ENCODE peak calls at places on chromosomes 4 and X, in four cellular contexts. K is cardiac muscle cell, T is psoas muscle, P is tibial artery. C is an unnamed sample.

GRCh38 chrX:46796574-46797191 is 37.8 kb upstream of the SLC9A7 start:
- DNase-seq in P (peak; percentile 75), K (peak; percentile 73), T (peak; percentile 73), C (peak; percentile 73)

GRCh38 chr4:110612631-110613269 is 10.1 kb downstream of the PITX2 start:
- DNase-seq in T (no peak), K (no peak), P (no peak), C (no peak)

GRCh38 chr4:147371661-147372060 is 109.2 kb upstream of the EDNRA start:
- DNase-seq in T (no peak), K (no peak), P (no peak), C (no peak)

GRCh38 chr4:101669138-101669831 is 121.2 kb upstream of the BANK1 start:
- DNase-seq in T (no peak), P (no peak), K (no peak), C (no peak)

GRCh38 chr4:77367638-77368037 is 210.6 kb downstream of the CCNG2 start:
- DNase-seq in P (no peak), K (no peak), T (no peak), C (no peak)

GRCh38 chr4:120218981-120219380 is 152.3 kb upstream of the MAD2L1 start:
- DNase-seq in P (no peak), T (no peak), K (no peak), C (no peak)

GRCh38 chr4:4762909-4763814 is 96.3 kb upstream of the MSX1 start:
- DNase-seq in P (no peak), K (peak; percentile 63), T (no peak), C (no peak)

GRCh38 chrX:44042731-44043130 is 69.5 kb upstream of the NDP start:
- DNase-seq in K (no peak), T (no peak), P (no peak), C (no peak)

GRCh38 chr4:30920043-30920442 is 199.9 kb downstream of the PCDH7 start:
- DNase-seq in T (no peak), P (no peak), K (no peak), C (no peak)

GRCh38 chr4:6999172-7000086 is 43.7 kb upstream of the TADA2B start:
- DNase-seq in T (no peak), K (no peak), P (no peak), C (no peak)

GRCh38 chr4:3197366-3198105 is 51.4 kb upstream of the MSANTD1 start:
- DNase-seq in T (no peak), K (no peak), P (no peak), C (no peak)

GRCh38 chr4:26452565-26453531 is 37.4 kb downstream of the CCKAR start:
- DNase-seq in P (no peak), T (no peak), K (no peak), C (no peak)

GRCh38 chr4:111977419-111977965 is 167.8 kb upstream of the FAM241A start:
- DNase-seq in P (no peak), T (no peak), K (no peak), C (peak; percentile 52)

GRCh38 chrX:129653985-129654651 is 638 bp downstream of the APLN start:
- DNase-seq in T (no peak), K (no peak), P (peak; percentile 81), C (no peak)

GRCh38 chr4:99736846-99737245 is 79.2 kb upstream of the C4orf54 start:
- DNase-seq in P (no peak), T (no peak), K (no peak), C (no peak)

GRCh38 chr4:165682621-165683020 is 190.4 kb upstream of the TLL1 start:
- DNase-seq in P (no peak), K (no peak), T (no peak), C (no peak)

GRCh38 chr4:186606593-186606992 is 51.2 kb upstream of the MTNR1A start:
- DNase-seq in K (no peak), P (no peak), T (no peak), C (no peak)

GRCh38 chrX:9464435-9465371 is at the start of gene TBL1X:
- DNase-seq in T (peak; percentile 70), K (peak; percentile 82), P (peak; percentile 71), C (peak; percentile 58)

GRCh38 chr4:8835521-8836365 is 35.9 kb downstream of the HMX1 start:
- DNase-seq in T (no peak), K (no peak), P (peak; percentile 27), C (no peak)

GRCh38 chr4:158873795-158874359 is 105.1 kb downstream of the FNIP2 start:
- DNase-seq in K (no peak), P (no peak), T (no peak), C (no peak)

GRCh38 chrX:106716004-106716403 is 10.5 kb upstream of the RNF128 start:
- DNase-seq in K (no peak), P (no peak), T (no peak), C (no peak)

GRCh38 chr4:143021384-143021783 is 163.3 kb upstream of the USP38 start:
- DNase-seq in T (no peak), K (no peak), P (no peak), C (no peak)

GRCh38 chr4:147057631-147057980 is 111.9 kb upstream of the TTC29 start:
- DNase-seq in P (no peak), T (no peak), K (no peak), C (no peak)

GRCh38 chr4:139562067-139562684 is 6.2 kb upstream of the SETD7 start:
- DNase-seq in T (no peak), K (no peak), P (no peak), C (no peak)

GRCh38 chr4:52244773-52245360 is 193.8 kb downstream of the SPATA18 start:
- DNase-seq in P (no peak), T (no peak), K (no peak), C (no peak)

GRCh38 chrX:106481341-106481740 is 130.4 kb upstream of the RADX start:
- DNase-seq in P (no peak), T (no peak), K (peak; percentile 79), C (peak; percentile 72)

GRCh38 chr4:15947684-15948083 is 9.1 kb upstream of the FGFBP1 start:
- DNase-seq in P (no peak), K (no peak), T (no peak), C (no peak)
- TF ChIP-seq CTCF in P (no peak), K (no peak), T (no peak), C (no peak)

DNA sequence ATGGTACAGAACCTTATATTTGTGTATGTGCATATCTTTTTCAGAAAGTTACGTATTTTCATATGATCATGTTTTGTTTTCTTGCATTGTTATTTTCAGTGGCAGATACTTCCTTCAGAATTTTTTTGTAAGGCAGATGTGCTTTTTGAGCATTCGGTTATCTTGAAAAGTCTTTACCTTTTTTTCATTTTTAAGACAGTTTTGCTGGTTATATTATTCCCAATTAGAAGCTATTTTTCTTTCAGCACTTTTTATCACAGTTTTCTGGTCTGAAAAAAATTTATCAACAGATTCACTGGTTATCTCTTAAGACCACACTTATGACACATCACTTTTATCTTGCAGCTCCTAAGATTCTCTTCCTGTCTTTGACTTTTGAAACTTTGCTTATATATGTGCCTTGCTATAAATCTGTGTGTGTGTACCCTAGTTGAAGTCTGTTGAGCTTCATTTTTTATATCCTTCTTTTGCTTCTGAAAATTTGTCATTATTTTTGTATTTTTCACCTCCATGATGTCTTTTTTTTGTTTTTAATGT is 53.1 kb downstream of the ZNF732 start:
- DNase-seq in T (no peak), K (no peak), P (no peak), C (no peak)
- H3K9me3 ChIP-seq in T (peaks cover 76% of the 10 kb centered on the region), K (peaks cover 21% of the 10 kb centered on the region), P (peaks cover 88% of the 10 kb centered on the region), C (peaks cover 5% of the 10 kb centered on the region)

GRCh38 chr4:151688785-151689043 is 72.1 kb downstream of the GATB start:
- DNase-seq in T (no peak), P (no peak), K (no peak), C (no peak)
- H3K27ac ChIP-seq in T (peak overlapping the region; percentile 43), P (no peak overlapping the region), K (peak overlapping the region; percentile 91), C (no peak overlapping the region)

DNA sequence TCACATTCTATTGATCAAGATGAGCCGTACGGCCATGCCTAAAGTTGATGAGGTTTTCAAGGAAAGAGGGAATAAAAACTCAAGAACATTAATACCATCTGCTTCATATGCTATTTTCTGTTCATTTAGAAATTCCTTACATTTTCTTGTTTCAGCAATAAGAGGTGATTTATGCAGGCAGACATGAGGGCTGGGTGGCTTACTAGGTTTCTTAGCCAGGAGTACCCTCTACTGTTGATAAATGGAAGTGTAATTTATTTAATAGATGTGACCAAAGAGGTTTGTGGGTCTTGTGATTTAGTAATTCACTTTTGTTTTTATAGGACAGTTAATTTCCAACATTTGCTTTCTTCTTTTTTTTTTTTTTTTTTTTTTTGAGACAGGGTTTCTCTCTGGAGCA is 6.4 kb upstream of the SMIM9 start:
- DNase-seq in T (no peak), K (peak; percentile 4), P (no peak), C (no peak)
- TF ChIP-seq CTCF in T (peak; percentile 44), K (peak; percentile 36), P (peak; percentile 53), C (peak; percentile 46)

C was measured in colonic mucosa.